ENCODE peak calls at places on chromosomes 4 and X, in ten cellular contexts. C, H, F, Y, U, O, Q, E, A and N are unnamed samples.

GRCh38 chr4:122663814-122664610 is 43.1 kb upstream of the IL21 start:
- DNase-seq in Q (peak), C (no peak), E (no peak), U (no peak), H (no peak), A (no peak), Y (no peak), F (no peak), O (no peak), N (no peak)

GRCh38 chr4:24802648-24803047 is 7.3 kb downstream of the SOD3 start:
- DNase-seq in E (no peak), H (no peak), Q (no peak), F (no peak), O (no peak), C (no peak), Y (no peak), A (no peak), U (no peak), N (no peak)

GRCh38 chr4:78797777-78798284 is 21.7 kb downstream of the BMP2K start:
- DNase-seq in F (no peak), A (no peak), Y (no peak), H (no peak), U (no peak), Q (no peak), E (no peak), C (no peak), O (no peak), N (no peak)

GRCh38 chrX:150227321-150227860 is 135.7 kb upstream of the MAMLD1 start:
- DNase-seq in F (no peak), E (no peak), A (no peak), H (no peak), U (no peak), C (no peak), O (no peak), Q (no peak), Y (no peak), N (no peak)

GRCh38 chrX:51336584-51336983 is 4.0 kb downstream of the NUDT10 start:
- DNase-seq in H (no peak), O (no peak), F (no peak), C (no peak), U (peak), E (peak), Q (peak), Y (peak), A (no peak), N (peak)

GRCh38 chrX:48833531-48834138 is 1.8 kb downstream of the PCSK1N start:
- DNase-seq in Y (no peak), A (no peak), U (no peak), O (no peak), E (no peak), F (no peak), C (no peak), Q (no peak), H (no peak), N (no peak)

GRCh38 chrX:135974279-135974856 is 580 bp upstream of the MMGT1 start:
- DNase-seq in A (peak), C (peak), H (peak), Y (peak), O (peak), F (no peak), U (no peak), Q (peak), E (peak), N (peak)

GRCh38 chrX:118353081-118353850 is 7.4 kb downstream of the WDR44 start:
- DNase-seq in E (no peak), F (no peak), Y (no peak), H (no peak), C (no peak), Q (peak), U (no peak), O (no peak), A (no peak), N (no peak)

GRCh38 chr4:187732524-187732923 is 263.0 kb upstream of the ZFP42 start:
- DNase-seq in O (no peak), E (no peak), U (no peak), C (no peak), Y (no peak), Q (peak), H (no peak), F (no peak), A (no peak), N (no peak)

GRCh38 chrX:19964017-19964710 is 26.7 kb downstream of the BCLAF3 start:
- DNase-seq in U (no peak), Q (no peak), O (no peak), Y (no peak), E (peak), A (no peak), F (no peak), C (no peak), H (no peak), N (no peak)

GRCh38 chr4:3158841-3159240 is 84.4 kb downstream of the HTT start:
- DNase-seq in H (no peak), F (no peak), O (no peak), A (no peak), Q (no peak), E (no peak), Y (no peak), C (no peak), U (no peak), N (no peak)

GRCh38 chrX:137432609-137433008 is 133.3 kb upstream of the ZIC3 start:
- DNase-seq in Y (no peak), A (no peak), U (no peak), Q (no peak), C (no peak), H (no peak), O (no peak), F (no peak), E (no peak), N (no peak)

GRCh38 chrX:45771114-45771513 is 570.4 kb upstream of the DIPK2B start:
- DNase-seq in U (peak), F (peak), Q (peak), Y (peak), A (no peak), C (no peak), O (peak), H (no peak), E (no peak), N (no peak)

GRCh38 chr4:27702710-27703431 is 842.2 kb downstream of the STIM2 start:
- DNase-seq in C (no peak), A (no peak), F (no peak), O (no peak), U (peak), Y (no peak), Q (no peak), E (no peak), H (no peak), N (no peak)

GRCh38 chr4:113699772-113700171 is 61.8 kb downstream of the CAMK2D start:
- DNase-seq in O (no peak), U (no peak), A (no peak), E (no peak), Q (peak), C (no peak), Y (no peak), F (no peak), H (no peak), N (no peak)

GRCh38 chr4:186948361-186949291 is 225.0 kb upstream of the FAT1 start:
- DNase-seq in U (peak), H (no peak), F (no peak), A (no peak), Y (peak), Q (peak), C (no peak), O (no peak), E (no peak), N (no peak)

GRCh38 chr4:4860803-4861591 is 1.5 kb downstream of the MSX1 start:
- DNase-seq in O (no peak), A (no peak), C (no peak), H (peak), F (no peak), E (no peak), Q (peak), Y (peak), U (peak), N (no peak)

GRCh38 chr4:152352645-152353116 is 183.2 kb downstream of the FBXW7 start:
- DNase-seq in C (no peak), A (no peak), U (peak), Y (peak), H (peak), E (no peak), F (peak), Q (peak), O (no peak), N (no peak)

GRCh38 chrX:5458300-5458699 is 770.4 kb downstream of the NLGN4X start:
- DNase-seq in Y (no peak), Q (no peak), O (no peak), U (no peak), A (no peak), F (no peak), E (no peak), C (no peak), H (no peak), N (no peak)
- TF ChIP-seq CTCF in Y (no peak), Q (no peak), O (no peak), U (no peak), A (no peak), F (no peak), E (no peak), C (no peak), H (no peak), N (no peak)

GRCh38 chr4:42399393-42399792 is 2.1 kb downstream of the SHISA3 start:
- DNase-seq in E (no peak), H (no peak), A (no peak), Y (peak), F (no peak), Q (no peak), C (no peak), O (no peak), U (no peak), N (no peak)

GRCh38 chr4:42396361-42397255 is 680 bp upstream of the SHISA3 start:
- DNase-seq in A (no peak), O (no peak), U (no peak), Q (peak), H (no peak), F (no peak), C (no peak), E (no peak), Y (peak), N (no peak)

GRCh38 chr4:42397256-42397634 is at the start of gene SHISA3:
- DNase-seq in O (peak), F (no peak), Y (peak), C (no peak), A (no peak), H (peak), U (no peak), Q (peak), E (no peak), N (peak)

GRCh38 chr4:42397635-42398447 is 553 bp downstream of the SHISA3 start:
- DNase-seq in F (no peak), A (no peak), C (no peak), H (peak), Q (peak), E (no peak), Y (peak), U (no peak), O (peak), N (peak)

DNA sequence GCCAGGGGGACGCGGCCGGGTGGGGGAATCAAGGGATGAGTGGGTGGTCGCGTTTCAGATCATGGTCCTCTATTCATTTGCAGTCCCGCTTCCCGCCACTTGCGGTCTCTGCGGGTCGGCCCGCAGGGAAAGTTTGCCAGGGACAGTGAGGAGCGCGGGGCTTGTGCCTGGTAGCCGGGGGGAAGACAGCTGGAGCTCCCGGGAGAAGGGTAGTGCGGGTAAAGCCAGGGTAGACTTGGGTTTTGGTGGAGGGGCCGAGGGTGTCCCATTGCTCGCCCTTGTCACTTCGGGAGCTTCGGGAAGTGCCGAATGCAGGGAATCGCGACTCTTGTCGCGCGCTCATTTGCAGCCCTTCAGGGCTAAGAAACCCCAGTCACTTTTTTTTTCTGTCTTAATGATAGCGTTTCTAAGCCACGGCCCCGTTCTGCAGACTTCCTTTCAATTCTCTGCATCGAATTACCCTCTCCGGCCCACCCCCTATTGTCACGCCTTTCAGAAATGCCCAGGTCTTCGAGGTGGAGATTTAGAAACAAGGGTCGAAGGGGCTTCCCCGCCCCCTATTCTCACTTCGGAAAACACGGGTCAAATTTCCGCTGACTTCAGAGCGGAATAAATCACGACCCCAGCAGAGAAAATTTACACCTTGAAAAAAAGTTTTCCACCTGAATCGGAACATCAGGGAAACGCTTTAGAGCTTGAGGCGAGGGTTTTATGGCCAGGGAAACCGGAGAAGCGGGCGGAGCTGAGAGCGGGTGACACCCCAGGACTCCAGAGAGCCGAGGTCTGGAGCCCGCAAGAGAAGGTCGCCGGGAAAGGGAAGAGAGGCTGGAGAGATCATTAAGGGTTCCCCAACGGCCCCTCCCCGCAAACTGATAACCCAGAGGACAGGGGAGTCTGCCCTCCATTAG is 1.4 kb downstream of the SHISA3 start:
- DNase-seq in E (no peak), O (no peak), U (no peak), F (no peak), Q (no peak), A (no peak), H (peak), C (no peak), Y (peak), N (no peak)
- TF ChIP-seq CTCF in E (no peak), O (no peak), U (peak), F (no peak), Q (peak), A (no peak), H (peak), C (no peak), Y (no peak), N (no peak)

GRCh38 chr4:6686104-6686787 is 7.4 kb upstream of the S100P start:
- DNase-seq in U (no peak), A (no peak), C (no peak), F (no peak), O (no peak), Y (no peak), Q (no peak), E (no peak), H (no peak), N (no peak)

GRCh38 chr4:6687947-6688878 is 5.5 kb upstream of the S100P start:
- DNase-seq in Q (no peak), C (no peak), U (no peak), E (no peak), A (no peak), Y (no peak), F (no peak), H (no peak), O (peak), N (no peak)

GRCh38 chr4:6689506-6689960 is 4.1 kb upstream of the S100P start:
- DNase-seq in Y (no peak), Q (no peak), C (peak), O (peak), E (no peak), F (no peak), U (no peak), A (no peak), H (no peak), N (no peak)

GRCh38 chr4:6692379-6692778 is 1.3 kb upstream of the S100P start:
- DNase-seq in F (no peak), Y (no peak), O (no peak), E (no peak), A (no peak), Q (no peak), H (no peak), U (no peak), C (no peak), N (no peak)

GRCh38 chr4:6688879-6689505 is 4.7 kb upstream of the S100P start:
- DNase-seq in C (no peak), Y (peak), F (peak), A (peak), O (peak), U (peak), H (no peak), Q (peak), E (peak), N (no peak)
- TF ChIP-seq CTCF in C (no peak), Y (peak), F (no peak), A (no peak), O (no peak), U (peak), H (no peak), Q (no peak), E (no peak), N (no peak)

GRCh38 chr4:76105652-76106051 is 31.1 kb downstream of the ART3 start:
- DNase-seq in Y (no peak), Q (no peak), E (no peak), H (no peak), U (no peak), A (no peak), O (no peak), F (no peak), C (no peak), N (no peak)

GRCh38 chr4:76106442-76106841 is 31.9 kb downstream of the ART3 start:
- DNase-seq in E (no peak), H (no peak), Y (no peak), O (no peak), Q (no peak), F (no peak), A (no peak), C (no peak), U (no peak), N (no peak)

GRCh38 chr4:76108467-76109181 is 34.1 kb downstream of the ART3 start:
- DNase-seq in H (no peak), Q (peak), U (no peak), C (no peak), Y (peak), F (no peak), E (no peak), O (no peak), A (no peak), N (no peak)
- TF ChIP-seq CTCF in H (no peak), Q (no peak), U (peak), C (no peak), Y (no peak), F (no peak), E (no peak), O (no peak), A (no peak), N (no peak)

GRCh38 chr4:70315928-70316327 is 18.9 kb upstream of the CABS1 start:
- DNase-seq in E (no peak), Y (no peak), A (no peak), H (no peak), F (no peak), C (no peak), O (no peak), Q (no peak), U (no peak), N (no peak)
- TF ChIP-seq CTCF in E (no peak), Y (no peak), A (no peak), H (no peak), F (no peak), C (no peak), O (no peak), Q (no peak), U (no peak), N (no peak)

GRCh38 chr4:52096048-52096447 is 44.9 kb downstream of the SPATA18 start:
- DNase-seq in U (no peak), Q (peak), F (no peak), O (no peak), A (no peak), Y (no peak), C (no peak), H (no peak), E (no peak), N (no peak)
- TF ChIP-seq CTCF in U (no peak), Q (no peak), F (no peak), O (no peak), A (no peak), Y (no peak), C (no peak), H (no peak), E (no peak), N (no peak)

GRCh38 chr4:188780686-188781085 is 641.4 kb downstream of the TRIML1 start:
- DNase-seq in F (no peak), A (no peak), C (no peak), Y (no peak), H (no peak), E (no peak), O (no peak), U (peak), Q (peak), N (no peak)

GRCh38 chr4:188783606-188784157 is 644.4 kb downstream of the TRIML1 start:
- DNase-seq in Y (no peak), O (no peak), U (no peak), E (no peak), H (no peak), F (no peak), C (no peak), A (no peak), Q (no peak), N (no peak)

GRCh38 chr4:188783160-188783559 is 643.9 kb downstream of the TRIML1 start:
- DNase-seq in A (no peak), Y (no peak), C (no peak), H (no peak), F (no peak), E (no peak), O (no peak), Q (peak), U (no peak), N (no peak)

GRCh38 chr4:188780028-188780427 is 640.8 kb downstream of the TRIML1 start:
- DNase-seq in C (no peak), Q (peak), Y (no peak), U (no peak), A (no peak), E (no peak), H (no peak), O (no peak), F (no peak), N (no peak)

DNA sequence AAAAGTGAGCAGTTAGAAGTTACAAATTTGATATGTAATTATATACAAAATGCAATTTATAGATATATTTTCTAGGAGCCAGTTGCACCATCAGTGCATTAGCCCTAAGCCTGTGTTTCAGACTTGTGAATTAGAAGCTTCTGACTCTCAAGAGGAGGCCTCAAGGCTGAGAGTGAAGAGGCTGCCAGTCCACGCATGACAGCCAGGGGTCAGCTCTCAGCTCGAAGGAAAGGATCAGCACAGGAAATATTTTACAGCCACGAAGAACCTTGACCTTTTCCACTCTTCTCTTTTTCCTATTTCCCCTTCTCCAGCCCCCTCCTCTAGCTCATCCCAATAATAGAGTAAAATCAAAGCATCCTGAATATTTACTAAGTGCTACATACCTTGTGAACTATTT is 642.4 kb downstream of the TRIML1 start:
- DNase-seq in Q (peak), Y (no peak), H (no peak), A (no peak), F (no peak), E (no peak), O (no peak), U (peak), C (no peak), N (no peak)
- TF ChIP-seq CTCF in Q (peak), Y (no peak), H (peak), A (no peak), F (peak), E (no peak), O (no peak), U (peak), C (peak), N (no peak)